ENCODE peak calls at places on chromosome 6, in eight cellular contexts. P, C, S, Z, H, O, Y and J are unnamed samples.

GRCh38 chr6:104218132-104218531 is 641.6 kb downstream of the HACE1 start:
- DNase-seq in P (no peak), C (no peak), O (no peak), Z (no peak), H (no peak), Y (no peak), S (no peak), J (no peak)

GRCh38 chr6:15384901-15385300 is 139.0 kb downstream of the JARID2 start:
- DNase-seq in S (no peak), P (no peak), H (no peak), Z (no peak), C (no peak), O (no peak), Y (no peak), J (no peak)

GRCh38 chr6:31763617-31763940 is 1.1 kb downstream of the SAPCD1 start:
- DNase-seq in C (peak; percentile 21), O (no peak), P (no peak), Z (no peak), H (no peak), Y (no peak), S (no peak), J (no peak)

GRCh38 chr6:134537146-134537555 is 219.2 kb upstream of the SGK1 start:
- DNase-seq in C (peak; percentile 97), O (peak; percentile 41), Y (no peak), S (no peak), Z (no peak), H (no peak), P (peak; percentile 70), J (no peak)

GRCh38 chr6:163263196-163263595 is 151.3 kb upstream of the QKI start:
- DNase-seq in O (no peak), Y (no peak), S (no peak), P (no peak), C (no peak), H (no peak), Z (no peak), J (no peak)

GRCh38 chr6:73798592-73798991 is 102.6 kb downstream of the CD109 start:
- DNase-seq in O (peak; percentile 39), P (peak; percentile 93), Y (no peak), C (peak; percentile 99), Z (no peak), S (no peak), H (no peak), J (no peak)

GRCh38 chr6:145483191-145483996 is 251.9 kb downstream of the EPM2A start:
- DNase-seq in P (no peak), S (no peak), C (peak; percentile 12), H (no peak), Z (no peak), Y (no peak), O (no peak), J (no peak)

GRCh38 chr6:44269921-44270525 is at the start of gene TMEM151B:
- DNase-seq in P (no peak), O (no peak), Z (no peak), C (no peak), Y (no peak), S (no peak), H (peak; percentile 56), J (peak; percentile 18)

GRCh38 chr6:158047563-158048323 is 66.1 kb downstream of the SYNJ2 start:
- DNase-seq in Z (no peak), O (no peak), P (no peak), H (no peak), C (no peak), S (no peak), Y (no peak), J (no peak)

GRCh38 chr6:132731086-132731485 is 17.2 kb upstream of the VNN1 start:
- DNase-seq in Z (no peak), C (peak; percentile 55), H (no peak), O (no peak), S (no peak), Y (no peak), P (no peak), J (no peak)

GRCh38 chr6:156890627-156891300 is 113.6 kb downstream of the ARID1B start:
- DNase-seq in O (no peak), H (no peak), Z (no peak), Y (no peak), C (peak; percentile 13), P (no peak), S (no peak), J (no peak)

GRCh38 chr6:156741287-156742073 is 35.7 kb upstream of the ARID1B start:
- DNase-seq in Z (no peak), Y (no peak), C (no peak), O (no peak), H (no peak), P (no peak), S (no peak), J (no peak)

GRCh38 chr6:69090132-69090531 is 455.1 kb downstream of the ADGRB3 start:
- DNase-seq in Z (no peak), C (peak; percentile 61), O (no peak), Y (no peak), P (peak; percentile 10), H (no peak), S (no peak), J (no peak)

GRCh38 chr6:35969676-35970075 is 48.8 kb upstream of the SRPK1 start:
- DNase-seq in C (peak; percentile 48), P (no peak), Y (no peak), Z (no peak), S (no peak), H (no peak), O (no peak), J (no peak)

GRCh38 chr6:11971154-11971553 is 41.0 kb upstream of the HIVEP1 start:
- DNase-seq in Y (no peak), O (no peak), C (peak; percentile 94), P (peak; percentile 71), S (no peak), H (no peak), Z (no peak), J (no peak)

GRCh38 chr6:82917346-82918064 is 148.1 kb downstream of the UBE3D start:
- DNase-seq in P (no peak), O (no peak), Z (no peak), Y (no peak), S (no peak), H (no peak), C (peak; percentile 18), J (no peak)

GRCh38 chr6:28474441-28475219 is 31.3 kb upstream of the ZSCAN23 start:
- DNase-seq in C (peak; percentile 92), S (no peak), H (no peak), Z (no peak), P (peak; percentile 67), O (peak; percentile 34), Y (no peak), J (no peak)

GRCh38 chr6:169042061-169042460 is 211.6 kb downstream of the THBS2 start:
- DNase-seq in C (no peak), Z (no peak), S (no peak), O (no peak), Y (no peak), H (no peak), P (no peak), J (no peak)

GRCh38 chr6:74899416-74899815 is 306.4 kb downstream of the COL12A1 start:
- DNase-seq in S (no peak), H (no peak), Z (no peak), Y (no peak), P (no peak), O (no peak), C (peak; percentile 64), J (no peak)

GRCh38 chr6:29722773-29723665 is at the start of gene HLA-F:
- DNase-seq in Y (peak; percentile 91), Z (peak; percentile 84), S (no peak), C (peak; percentile 30), P (no peak), H (peak; percentile 79), O (no peak), J (peak; percentile 88)

GRCh38 chr6:143457563-143458359 is 7.2 kb downstream of the PEX3 start:
- DNase-seq in O (no peak), P (no peak), Z (no peak), H (no peak), S (no peak), C (peak; percentile 21), Y (no peak), J (no peak)

GRCh38 chr6:170438402-170438753 is 114.7 kb downstream of the PSMB1 start:
- DNase-seq in Y (peak; percentile 69), C (peak; percentile 99), P (peak; percentile 98), O (peak; percentile 90), H (no peak), Z (no peak), S (peak; percentile 94), J (no peak)

GRCh38 chr6:27388293-27389197 is at the start of gene ZNF391:
- DNase-seq in H (peak; percentile 67), Y (peak; percentile 91), Z (peak; percentile 8), O (peak; percentile 59), C (peak; percentile 80), S (peak; percentile 64), P (peak; percentile 37), J (no peak)

GRCh38 chr6:94751641-94752329 is 825.5 kb upstream of the MANEA start:
- DNase-seq in C (no peak), Z (no peak), S (no peak), O (no peak), P (no peak), Y (no peak), H (no peak), J (no peak)

GRCh38 chr6:38610050-38610619 is 29.6 kb downstream of the BTBD9 start:
- DNase-seq in O (no peak), Y (no peak), P (no peak), Z (no peak), C (no peak), H (no peak), S (no peak), J (no peak)

GRCh38 chr6:40480678-40481077 is 106.5 kb downstream of the LRFN2 start:
- DNase-seq in C (no peak), Y (no peak), Z (no peak), O (no peak), H (no peak), S (no peak), P (no peak), J (no peak)

GRCh38 chr6:70847685-70848084 is 109.2 kb downstream of the B3GAT2 start:
- DNase-seq in H (no peak), Y (no peak), O (no peak), P (no peak), Z (no peak), C (no peak), S (no peak), J (no peak)

GRCh38 chr6:165244524-165245247 is 64.7 kb downstream of the C6orf118 start:
- DNase-seq in Y (no peak), O (no peak), S (no peak), H (no peak), P (no peak), C (no peak), Z (no peak), J (no peak)

GRCh38 chr6:39343461-39343870 is 21.0 kb upstream of the KCNK16 start:
- DNase-seq in S (no peak), C (no peak), Z (no peak), Y (peak; percentile 76), P (no peak), H (no peak), O (no peak), J (no peak)